ENCODE peak calls at places on chromosomes 13 and 19, in eight cellular contexts. Z, F, D, R, B, P, X and K are unnamed samples.
A peak's percentile ranks its signal among the peaks of the same experiment; 100 is the strongest.

GRCh38 chr13:44904982-44905381 is 84.3 kb downstream of the NUFIP1 start:
- DNase-seq in Z (no peak), F (no peak), D (peak; percentile 93), R (no peak), B (no peak), P (no peak), X (no peak), K (no peak)

GRCh38 chr19:7631577-7631976 is 1.9 kb downstream of the PCP2 start:
- DNase-seq in Z (no peak), F (no peak), D (no peak), R (no peak), B (no peak), P (no peak), X (no peak), K (no peak)

GRCh38 chr13:39226359-39226758 is 188.1 kb downstream of the NHLRC3 start:
- DNase-seq in Z (no peak), F (no peak), D (no peak), R (no peak), B (no peak), P (no peak), X (no peak), K (no peak)

GRCh38 chr19:18529782-18530181 is 7.9 kb upstream of the ELL start:
- DNase-seq in Z (no peak), F (no peak), D (no peak), R (no peak), B (no peak), P (no peak), X (no peak), K (no peak)

GRCh38 chr13:40047322-40047771 is 391.9 kb downstream of the COG6 start:
- DNase-seq in Z (no peak), F (peak; percentile 20), D (no peak), R (no peak), B (no peak), P (no peak), X (no peak), K (no peak)

GRCh38 chr19:4671182-4671851 is 1.2 kb upstream of the MYDGF start:
- DNase-seq in Z (no peak), F (no peak), D (no peak), R (peak; percentile 61), B (peak; percentile 68), P (no peak), X (no peak), K (peak; percentile 59)

GRCh38 chr13:24659239-24659638 is 21.0 kb upstream of the ATP12A start:
- DNase-seq in Z (no peak), F (no peak), D (no peak), R (no peak), B (no peak), P (no peak), X (no peak), K (no peak)

GRCh38 chr13:37485766-37486165 is 112.8 kb downstream of the POSTN start:
- DNase-seq in Z (no peak), F (no peak), D (no peak), R (no peak), B (no peak), P (no peak), X (no peak), K (no peak)

GRCh38 chr19:57648336-57649003 is 15.5 kb downstream of the ZNF211 start:
- DNase-seq in Z (no peak), F (no peak), D (no peak), R (no peak), B (no peak), P (no peak), X (peak; percentile 12), K (no peak)

GRCh38 chr13:44710576-44710975 is 134.4 kb upstream of the TSC22D1 start:
- DNase-seq in Z (no peak), F (peak; percentile 28), D (peak; percentile 72), R (peak; percentile 86), B (no peak), P (peak; percentile 4), X (no peak), K (no peak)

GRCh38 chr13:40479196-40479845 is 187.1 kb downstream of the FOXO1 start:
- DNase-seq in Z (peak; percentile 45), F (no peak), D (no peak), R (no peak), B (peak; percentile 19), P (no peak), X (peak; percentile 39), K (no peak)

GRCh38 chr19:5651361-5651760 is 28.5 kb downstream of the SAFB start:
- DNase-seq in Z (no peak), F (no peak), D (no peak), R (no peak), B (no peak), P (no peak), X (no peak), K (no peak)

GRCh38 chr19:10871711-10872550 is 578 bp downstream of the CARM1 start:
- DNase-seq in Z (no peak), F (peak; percentile 54), D (no peak), R (no peak), B (no peak), P (peak; percentile 36), X (peak; percentile 54), K (no peak)

GRCh38 chr13:77827350-77827749 is 91.3 kb downstream of the EDNRB start:
- DNase-seq in Z (no peak), F (no peak), D (no peak), R (no peak), B (no peak), P (no peak), X (no peak), K (no peak)

GRCh38 chr13:77331421-77331820 is 4.5 kb upstream of the MYCBP2 start:
- DNase-seq in Z (no peak), F (no peak), D (no peak), R (no peak), B (no peak), P (no peak), X (no peak), K (no peak)

GRCh38 chr19:36245210-36246005 is 30.5 kb downstream of the ZNF146 start:
- DNase-seq in Z (peak; percentile 26), F (no peak), D (no peak), R (no peak), B (peak; percentile 87), P (no peak), X (peak; percentile 47), K (no peak)

GRCh38 chr13:112101360-112101930 is 34.5 kb downstream of the SOX1 start:
- DNase-seq in Z (no peak), F (no peak), D (no peak), R (no peak), B (no peak), P (no peak), X (no peak), K (no peak)